ENCODE peak calls at places on chromosomes 12 and 14, in seven cellular contexts. F, S, Z, B, O, T and L are unnamed samples.

GRCh38 chr14:99270491-99271287 is 1.3 kb downstream of the BCL11B start:
- DNase-seq in F (no peak), S (peak; percentile 39), Z (peak; percentile 28), B (no peak), O (peak; percentile 58), T (no peak), L (no peak)

GRCh38 chr12:118055144-118055557 is 5.8 kb downstream of the WSB2 start:
- DNase-seq in F (no peak), S (peak; percentile 51), Z (peak; percentile 52), B (no peak), O (peak; percentile 43), T (no peak), L (peak; percentile 12)

GRCh38 chr12:54306925-54307731 is 6.3 kb upstream of the NFE2 start:
- DNase-seq in F (no peak), S (peak; percentile 16), Z (no peak), B (no peak), O (no peak), T (no peak), L (no peak)

GRCh38 chr12:113591480-113591971 is 119.9 kb upstream of the LHX5 start:
- DNase-seq in F (no peak), S (no peak), Z (no peak), B (no peak), O (peak; percentile 80), T (no peak), L (peak; percentile 37)

GRCh38 chr12:14960548-14961465 is 594 bp downstream of the ARHGDIB start:
- DNase-seq in F (no peak), S (peak; percentile 49), Z (no peak), B (no peak), O (no peak), T (no peak), L (no peak)

GRCh38 chr14:105473033-105473676 is 1.5 kb upstream of the CRIP2 start:
- DNase-seq in F (no peak), S (no peak), Z (no peak), B (no peak), O (no peak), T (no peak), L (no peak)

GRCh38 chr14:99602054-99602787 is 1.8 kb downstream of the CCDC85C start:
- DNase-seq in F (no peak), S (no peak), Z (no peak), B (no peak), O (peak; percentile 28), T (peak; percentile 25), L (peak; percentile 61)

GRCh38 chr14:55383541-55384140 is 28.0 kb downstream of the ATG14 start:
- DNase-seq in F (no peak), S (no peak), Z (no peak), B (no peak), O (no peak), T (no peak), L (no peak)

GRCh38 chr12:2064078-2064507 is 11.3 kb downstream of the CACNA1C start:
- DNase-seq in F (no peak), S (no peak), Z (no peak), B (no peak), O (no peak), T (no peak), L (no peak)

GRCh38 chr14:64671591-64671990 is 32.6 kb upstream of the PLEKHG3 start:
- DNase-seq in F (peak; percentile 82), S (no peak), Z (no peak), B (no peak), O (no peak), T (peak; percentile 61), L (no peak)

GRCh38 chr14:36661506-36662257 is at the start of gene PAX9:
- DNase-seq in F (no peak), S (no peak), Z (no peak), B (peak; percentile 40), O (peak; percentile 92), T (peak; percentile 66), L (no peak)

GRCh38 chr14:100413699-100414098 is 90.6 kb downstream of the SLC25A47 start:
- DNase-seq in F (no peak), S (no peak), Z (no peak), B (no peak), O (no peak), T (no peak), L (no peak)

GRCh38 chr14:35687335-35687939 is 121.7 kb downstream of the RALGAPA1 start:
- DNase-seq in F (peak; percentile 30), S (no peak), Z (no peak), B (peak; percentile 20), O (peak; percentile 26), T (peak; percentile 54), L (peak; percentile 44)

GRCh38 chr12:88624911-88625310 is 44.6 kb upstream of the KITLG start:
- DNase-seq in F (no peak), S (no peak), Z (no peak), B (no peak), O (no peak), T (peak; percentile 39), L (no peak)

GRCh38 chr14:81534510-81535074 is 939 bp upstream of the SEL1L start:
- DNase-seq in F (no peak), S (no peak), Z (no peak), B (no peak), O (no peak), T (no peak), L (no peak)

GRCh38 chr14:22692194-22692593 is 48.0 kb upstream of the OR6J1 start:
- DNase-seq in F (no peak), S (no peak), Z (no peak), B (no peak), O (no peak), T (no peak), L (no peak)

GRCh38 chr12:105436636-105437035 is 106.1 kb downstream of the C12orf75 start:
- DNase-seq in F (no peak), S (no peak), Z (no peak), B (no peak), O (no peak), T (no peak), L (no peak)

GRCh38 chr12:82866946-82867345 is 180.2 kb downstream of the TMTC2 start:
- DNase-seq in F (no peak), S (no peak), Z (no peak), B (no peak), O (no peak), T (no peak), L (no peak)

GRCh38 chr12:46617167-46617566 is 208.6 kb downstream of the SLC38A4 start:
- DNase-seq in F (no peak), S (no peak), Z (no peak), B (peak; percentile 89), O (no peak), T (peak; percentile 69), L (no peak)

GRCh38 chr12:121812320-121812871 is 8.6 kb downstream of the SETD1B start:
- DNase-seq in F (no peak), S (no peak), Z (no peak), B (no peak), O (peak; percentile 84), T (peak; percentile 59), L (no peak)

GRCh38 chr14:91414475-91415342 is 2.9 kb downstream of the CCDC88C start:
- DNase-seq in F (no peak), S (no peak), Z (no peak), B (no peak), O (no peak), T (no peak), L (no peak)

GRCh38 chr12:83276904-83277303 is 590.2 kb downstream of the TMTC2 start:
- DNase-seq in F (no peak), S (no peak), Z (no peak), B (no peak), O (no peak), T (no peak), L (no peak)

GRCh38 chr14:53549956-53550355 is 396.8 kb upstream of the DDHD1 start:
- DNase-seq in F (no peak), S (no peak), Z (no peak), B (no peak), O (no peak), T (no peak), L (no peak)

GRCh38 chr14:93954900-93955891 is 21.2 kb downstream of the ASB2 start:
- DNase-seq in F (no peak), S (peak; percentile 53), Z (no peak), B (no peak), O (no peak), T (no peak), L (no peak)

GRCh38 chr14:70052990-70053389 is 135.8 kb downstream of the SLC8A3 start:
- DNase-seq in F (no peak), S (no peak), Z (no peak), B (peak; percentile 1), O (peak; percentile 81), T (no peak), L (no peak)

GRCh38 chr14:30751646-30752416 is 122.5 kb upstream of the COCH start:
- DNase-seq in F (no peak), S (no peak), Z (no peak), B (no peak), O (no peak), T (no peak), L (no peak)

GRCh38 chr14:70698288-70698687 is 56.6 kb downstream of the TTC9 start:
- DNase-seq in F (no peak), S (no peak), Z (no peak), B (no peak), O (no peak), T (peak; percentile 49), L (no peak)

GRCh38 chr12:116184766-116185165 is 92.7 kb downstream of the MED13L start:
- DNase-seq in F (no peak), S (no peak), Z (no peak), B (no peak), O (no peak), T (no peak), L (no peak)

GRCh38 chr12:76688627-76689026 is 75.3 kb upstream of the ZDHHC17 start:
- DNase-seq in F (no peak), S (no peak), Z (no peak), B (no peak), O (no peak), T (no peak), L (no peak)

GRCh38 chr12:108419949-108420348 is 80.8 kb upstream of the CMKLR1 start:
- DNase-seq in F (no peak), S (no peak), Z (no peak), B (no peak), O (no peak), T (no peak), L (no peak)

GRCh38 chr14:69613312-69614073 is 2.1 kb downstream of the SUSD6 start:
- DNase-seq in F (no peak), S (no peak), Z (no peak), B (no peak), O (no peak), T (no peak), L (no peak)

GRCh38 chr12:128240745-128241144 is 26.2 kb upstream of the TMEM132C start:
- DNase-seq in F (no peak), S (no peak), Z (no peak), B (no peak), O (no peak), T (no peak), L (no peak)

GRCh38 chr14:54105406-54105805 is 148.8 kb upstream of the BMP4 start:
- DNase-seq in F (no peak), S (no peak), Z (no peak), B (no peak), O (no peak), T (no peak), L (no peak)

GRCh38 chr12:11689591-11690158 is 40.2 kb downstream of the ETV6 start:
- DNase-seq in F (no peak), S (no peak), Z (no peak), B (no peak), O (no peak), T (no peak), L (no peak)

GRCh38 chr12:93567174-93567573 is 5.3 kb upstream of the SOCS2 start:
- DNase-seq in F (no peak), S (no peak), Z (no peak), B (no peak), O (no peak), T (no peak), L (no peak)

GRCh38 chr12:32777159-32777558 is 21.5 kb upstream of the YARS2 start:
- DNase-seq in F (no peak), S (no peak), Z (no peak), B (no peak), O (no peak), T (no peak), L (no peak)

GRCh38 chr14:94748667-94749347 is 21.1 kb downstream of the GSC start:
- DNase-seq in F (no peak), S (no peak), Z (no peak), B (no peak), O (peak; percentile 49), T (no peak), L (no peak)